ENCODE peak calls at places on chromosome 15, in seven cellular contexts. D, I, L, J, O, W and M are unnamed samples.

GRCh38 chr15:37767841-37768455 is 166.5 kb upstream of the TMCO5A start:
- DNase-seq in I (no peak), O (no peak), W (no peak), D (no peak), L (peak), J (no peak), M (no peak)

GRCh38 chr15:39770748-39771689 is 11.6 kb downstream of the FSIP1 start:
- DNase-seq in J (no peak), D (peak), I (no peak), O (no peak), W (no peak), L (peak), M (no peak)

GRCh38 chr15:70875001-70875782 is 17.0 kb downstream of the THAP10 start:
- DNase-seq in O (no peak), L (peak), D (no peak), J (no peak), W (peak), I (no peak), M (no peak)

GRCh38 chr15:82832601-82833209 is 23.3 kb downstream of the WHAMM start:
- DNase-seq in I (peak), L (peak), O (no peak), J (no peak), D (peak), W (no peak), M (no peak)

GRCh38 chr15:70466895-70467529 is 296.3 kb downstream of the UACA start:
- DNase-seq in J (peak), W (peak), D (no peak), L (peak), O (peak), I (peak), M (peak)

GRCh38 chr15:99741835-99742234 is 8.6 kb upstream of the LYSMD4 start:
- DNase-seq in J (no peak), L (no peak), O (no peak), D (no peak), W (no peak), I (no peak), M (no peak)

GRCh38 chr15:68666812-68667450 is 88.1 kb downstream of the CORO2B start:
- DNase-seq in L (no peak), I (no peak), D (no peak), J (no peak), O (no peak), W (no peak), M (no peak)

GRCh38 chr15:22873841-22874240 is 35.4 kb downstream of the NIPA2 start:
- DNase-seq in I (no peak), J (no peak), D (no peak), O (no peak), L (no peak), W (no peak), M (no peak)

GRCh38 chr15:67832031-67832551 is 6.8 kb downstream of the SKOR1 start:
- DNase-seq in I (no peak), D (no peak), J (no peak), L (peak), O (no peak), W (no peak), M (no peak)

GRCh38 chr15:66126057-66126855 is 127.3 kb downstream of the MEGF11 start:
- DNase-seq in D (no peak), O (no peak), I (no peak), W (no peak), L (no peak), J (no peak), M (no peak)

GRCh38 chr15:63387741-63388468 is 6.3 kb upstream of the CA12 start:
- DNase-seq in J (no peak), W (no peak), D (no peak), O (no peak), L (no peak), I (no peak), M (no peak)

GRCh38 chr15:40863660-40864285 is 10.3 kb downstream of the RHOV start:
- DNase-seq in L (no peak), O (no peak), W (no peak), I (no peak), D (no peak), J (no peak), M (no peak)

GRCh38 chr15:81068516-81068915 is 65.6 kb upstream of the CFAP161 start:
- DNase-seq in D (no peak), L (no peak), W (peak), O (no peak), I (no peak), J (no peak), M (no peak)

GRCh38 chr15:62977952-62978811 is 64.4 kb upstream of the TPM1 start:
- DNase-seq in O (no peak), I (no peak), L (peak), J (no peak), W (no peak), D (peak), M (no peak)

GRCh38 chr15:44087578-44088190 is 107.4 kb downstream of the FRMD5 start:
- DNase-seq in J (no peak), O (no peak), I (peak), D (peak), W (no peak), L (peak), M (no peak)

GRCh38 chr15:63381301-63382192 is at the start of gene CA12:
- DNase-seq in W (peak), J (peak), O (peak), L (peak), D (no peak), I (no peak), M (no peak)

GRCh38 chr15:58185439-58185838 is 47.3 kb downstream of the AQP9 start:
- DNase-seq in O (no peak), L (peak), I (no peak), D (no peak), W (no peak), J (no peak), M (no peak)

GRCh38 chr15:85766007-85766831 is 28.5 kb downstream of the KLHL25 start:
- DNase-seq in O (no peak), J (no peak), I (no peak), L (no peak), D (no peak), W (no peak), M (no peak)

GRCh38 chr15:77798847-77799246 is 166.1 kb upstream of the LINGO1 start:
- DNase-seq in D (no peak), W (no peak), I (no peak), L (no peak), O (no peak), J (no peak), M (no peak)

GRCh38 chr15:68439506-68439905 is 7.5 kb upstream of the ITGA11 start:
- DNase-seq in O (no peak), J (no peak), I (no peak), W (no peak), L (no peak), D (no peak), M (no peak)

GRCh38 chr15:64905119-64905831 is 6.4 kb upstream of the ANKDD1A start:
- DNase-seq in D (no peak), I (no peak), O (peak), L (peak), W (peak), J (peak), M (peak)

GRCh38 chr15:101497484-101498034 is 8.1 kb upstream of the PCSK6 start:
- DNase-seq in J (no peak), D (no peak), W (no peak), I (no peak), O (no peak), L (no peak), M (no peak)

GRCh38 chr15:75947117-75947516 is 43.4 kb downstream of the FBXO22 start:
- DNase-seq in L (peak), I (no peak), D (peak), W (no peak), J (no peak), O (no peak), M (no peak)

DNA sequence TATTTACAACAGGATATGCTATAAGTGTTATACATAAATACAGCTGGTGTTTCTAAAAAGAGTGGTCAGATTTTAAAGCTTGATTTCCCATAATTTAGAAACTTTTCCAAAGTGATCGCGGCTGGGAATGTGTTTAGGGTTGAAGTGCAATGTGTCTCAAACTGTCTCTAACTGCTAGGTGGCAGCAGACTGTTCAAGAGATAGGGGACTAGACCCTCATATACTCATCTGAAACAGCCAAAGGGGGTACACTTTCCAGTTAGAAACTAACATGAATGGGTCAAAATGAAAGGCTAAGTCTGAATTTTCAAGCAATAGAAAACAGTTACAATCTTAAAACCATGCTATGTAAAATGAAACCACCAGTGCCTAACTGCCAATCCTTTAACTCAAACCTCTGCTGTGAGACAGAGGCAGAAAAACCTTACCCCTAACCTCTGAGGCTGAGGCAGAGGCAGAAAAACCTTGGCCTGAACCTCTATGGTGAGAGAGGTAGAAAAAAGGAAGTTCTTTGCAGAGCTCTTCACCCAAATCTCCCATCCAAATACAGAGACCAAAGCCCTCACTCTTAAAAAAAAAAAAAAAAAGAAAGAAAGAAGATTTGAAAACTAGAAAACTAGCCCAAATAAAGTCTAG is 595.9 kb downstream of the NTRK3 start:
- DNase-seq in L (no peak), I (no peak), J (no peak), W (no peak), D (no peak), O (no peak), M (no peak)
- TF ChIP-seq CTCF in L (no peak), I (no peak), J (no peak), W (no peak), D (no peak), O (no peak), M (no peak)

GRCh38 chr15:72588096-72588495 is 66.4 kb upstream of the GOLGA6B start:
- DNase-seq in I (no peak), O (no peak), D (no peak), W (no peak), L (no peak), J (no peak), M (no peak)

GRCh38 chr15:72585025-72585424 is 69.5 kb upstream of the GOLGA6B start:
- DNase-seq in L (no peak), O (no peak), W (no peak), I (no peak), D (no peak), J (no peak), M (no peak)

GRCh38 chr15:72590427-72590826 is 64.1 kb upstream of the GOLGA6B start:
- DNase-seq in D (no peak), W (no peak), I (no peak), J (no peak), O (no peak), L (no peak), M (no peak)

GRCh38 chr15:72584006-72584405 is 70.5 kb upstream of the GOLGA6B start:
- DNase-seq in J (no peak), O (no peak), L (no peak), I (no peak), D (no peak), W (no peak), M (no peak)

GRCh38 chr15:72585659-72586058 is 68.8 kb upstream of the GOLGA6B start:
- DNase-seq in O (no peak), W (no peak), L (peak), D (no peak), J (no peak), I (no peak), M (no peak)
- TF ChIP-seq CTCF in O (no peak), W (peak), L (peak), D (no peak), J (no peak), I (peak), M (no peak)

DNA sequence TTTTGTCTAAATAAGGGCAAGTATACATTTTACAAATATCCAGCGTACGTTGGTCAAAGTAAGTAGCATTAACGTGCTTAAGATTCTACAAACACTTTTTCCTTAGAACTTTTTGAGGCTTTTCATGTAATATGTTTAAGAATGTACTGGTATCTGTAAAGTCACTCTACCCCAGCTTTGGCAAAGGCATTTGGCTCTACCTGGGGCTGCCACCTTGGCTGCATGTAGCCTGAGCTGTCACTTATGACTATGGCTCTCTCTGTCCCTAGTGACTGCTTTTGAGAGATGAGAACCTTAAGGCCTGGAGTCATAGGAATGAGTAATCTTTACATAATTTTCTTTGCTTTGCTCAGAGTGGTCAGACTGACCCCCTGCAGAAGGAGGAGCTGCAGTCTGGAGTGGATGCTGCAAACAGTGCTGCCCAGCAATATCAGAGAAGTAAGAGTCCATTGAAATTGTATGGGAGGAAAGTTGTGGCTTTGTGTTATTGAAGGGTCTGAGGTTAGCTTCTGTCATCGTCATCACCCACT is 61.2 kb downstream of the IQGAP1 start:
- DNase-seq in J (no peak), D (no peak), O (no peak), W (no peak), L (peak), I (no peak), M (no peak)
- TF ChIP-seq CTCF in J (no peak), D (no peak), O (no peak), W (no peak), L (no peak), I (no peak), M (no peak)

GRCh38 chr15:92953997-92954396 is 53.9 kb downstream of the CHD2 start:
- DNase-seq in I (no peak), J (no peak), L (no peak), W (no peak), D (no peak), O (no peak), M (no peak)

GRCh38 chr15:92955706-92956105 is 55.6 kb downstream of the CHD2 start:
- DNase-seq in I (no peak), O (no peak), J (no peak), L (no peak), D (no peak), W (no peak), M (no peak)

GRCh38 chr15:92953569-92953968 is 53.4 kb downstream of the CHD2 start:
- DNase-seq in O (no peak), J (no peak), W (no peak), I (no peak), D (no peak), L (no peak), M (no peak)

GRCh38 chr15:92952451-92952850 is 52.3 kb downstream of the CHD2 start:
- DNase-seq in I (no peak), W (no peak), O (no peak), D (no peak), L (no peak), J (no peak), M (no peak)

DNA sequence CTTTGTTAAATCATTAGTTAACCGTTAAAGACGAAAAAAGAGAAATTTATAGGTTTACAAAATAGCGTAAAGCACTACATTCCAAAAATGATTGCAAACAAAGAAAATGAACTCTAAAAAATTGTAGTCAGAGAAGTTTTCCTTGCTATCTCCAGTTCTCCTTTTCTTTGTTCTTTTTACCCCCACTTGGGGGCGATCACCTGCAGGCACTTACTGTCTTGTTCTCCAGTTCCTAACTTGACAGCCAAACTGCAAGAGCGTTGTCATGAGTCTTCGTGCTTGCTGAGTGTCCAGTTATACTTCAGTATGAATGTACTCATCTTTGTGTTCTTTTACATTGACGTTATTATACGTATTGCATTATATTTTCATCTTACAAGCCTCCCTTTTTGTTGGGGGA is 54.5 kb downstream of the CHD2 start:
- DNase-seq in L (peak), D (no peak), I (no peak), J (no peak), O (no peak), W (no peak), M (no peak)
- TF ChIP-seq CTCF in L (peak), D (no peak), I (peak), J (no peak), O (peak), W (peak), M (peak)

DNA sequence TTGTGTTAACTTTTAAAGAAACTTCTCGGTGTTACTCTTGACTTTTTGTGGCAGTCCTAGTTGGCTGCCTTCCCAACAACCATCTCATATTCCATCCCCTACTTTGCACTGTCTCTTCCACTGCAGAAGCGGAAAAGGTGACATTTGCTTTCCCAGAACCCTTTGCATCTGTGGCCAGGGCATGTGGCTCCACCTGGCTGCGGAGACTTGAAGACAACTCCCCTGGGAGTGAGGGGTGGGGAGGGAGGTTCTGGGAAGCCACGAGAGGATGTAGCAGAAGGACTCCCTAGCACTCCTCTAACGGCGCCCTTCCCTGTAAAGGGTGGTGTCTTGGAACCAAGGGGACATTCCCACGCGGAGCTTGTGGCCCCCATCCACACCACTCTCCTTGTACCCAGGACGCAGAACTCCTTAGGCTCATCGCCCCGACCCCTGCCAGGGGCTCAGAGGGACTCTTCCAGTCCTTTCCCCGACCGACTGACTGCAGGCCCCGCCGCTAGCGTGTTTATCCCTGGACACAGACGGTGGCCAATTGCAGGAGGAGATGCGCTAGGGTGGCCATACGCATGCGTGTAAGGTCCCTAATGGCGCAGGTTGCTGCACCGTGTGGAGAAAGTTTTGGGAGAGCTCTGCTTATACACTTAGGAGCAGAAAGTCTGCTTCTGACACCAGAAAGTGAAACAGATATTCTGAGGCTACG is 33.2 kb upstream of the SECISBP2L start:
- DNase-seq in O (no peak), I (no peak), J (no peak), L (no peak), D (no peak), W (no peak), M (no peak)
- TF ChIP-seq CTCF in O (no peak), I (no peak), J (no peak), L (no peak), D (no peak), W (no peak), M (no peak)

DNA sequence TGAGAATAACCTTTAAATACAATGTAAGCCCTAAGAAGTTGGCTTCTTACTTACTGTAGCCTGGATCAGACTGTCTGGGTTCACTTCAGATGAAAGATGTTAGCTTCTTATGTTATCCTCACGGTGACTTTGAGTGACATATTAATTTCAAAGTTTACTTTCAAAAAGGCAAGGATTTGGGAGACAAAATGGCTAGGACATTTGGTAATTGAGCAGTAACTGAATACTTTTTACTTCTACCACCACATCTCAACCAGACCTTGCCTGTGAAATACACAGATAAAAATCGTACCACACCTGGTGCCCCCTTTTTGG is 36.0 kb upstream of the BNIP2 start:
- DNase-seq in J (no peak), I (no peak), W (no peak), L (no peak), O (no peak), D (no peak), M (no peak)
- TF ChIP-seq CTCF in J (no peak), I (no peak), W (no peak), L (no peak), O (no peak), D (no peak), M (peak)

GRCh38 chr15:52217186-52217585 is 26.0 kb upstream of the GNB5 start:
- DNase-seq in O (no peak), L (no peak), W (no peak), D (no peak), J (peak), I (no peak), M (no peak)
- TF ChIP-seq CTCF in O (peak), L (peak), W (peak), D (no peak), J (no peak), I (peak), M (peak)

DNA sequence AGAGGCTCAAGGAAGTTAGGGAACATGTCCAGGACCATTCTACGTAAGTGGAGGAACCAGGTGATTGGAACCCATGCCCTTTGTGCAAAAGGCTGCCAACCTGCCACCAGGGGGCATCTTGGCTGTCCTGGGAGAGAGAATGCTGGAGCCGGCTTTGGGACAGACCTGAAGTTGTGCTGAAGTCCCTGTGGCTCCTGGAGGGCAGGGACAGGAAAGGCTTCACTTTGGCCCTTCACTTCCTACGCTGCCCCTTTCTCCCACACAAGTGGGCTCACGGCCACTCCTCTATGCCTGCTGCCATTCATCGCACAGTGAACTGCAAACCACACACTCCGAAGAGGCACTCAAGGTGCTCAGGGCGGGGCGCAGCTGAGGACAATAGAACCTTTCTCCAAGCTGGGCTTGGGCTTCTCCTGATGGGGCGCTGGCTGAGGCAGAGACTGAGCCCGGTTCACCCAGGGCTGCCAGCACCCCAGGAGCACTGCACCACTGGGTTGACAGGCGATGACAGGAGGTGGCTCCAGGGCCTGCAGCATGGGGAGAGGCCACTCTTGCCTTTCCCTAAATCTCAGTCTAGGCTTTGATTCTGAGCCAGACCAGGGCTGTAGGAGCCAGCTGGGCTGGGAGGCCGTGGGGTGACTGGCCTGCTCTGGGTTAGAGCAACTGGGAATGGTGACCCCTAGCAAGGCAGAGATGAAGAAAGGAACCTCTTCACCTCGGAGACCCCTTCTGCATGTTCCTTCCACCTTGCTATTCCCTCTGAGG is 8.4 kb downstream of the SHF start:
- DNase-seq in J (peak), O (no peak), L (peak), W (no peak), D (no peak), I (peak), M (peak)
- TF ChIP-seq CTCF in J (peak), O (peak), L (peak), W (peak), D (peak), I (peak), M (peak)